ENCODE peak calls at places on chromosomes 16 and 17, in seven cellular contexts. One of them, this sample, is unnamed.

GRCh38 chr17:18261146-18261515 is 669 bp downstream of the MIEF2 start:
- DNase-seq in upper lobe of right lung: peak
- DNase-seq in tibial artery: peak
- DNase-seq in cardiac fibroblast: peak
- DNase-seq in lower lobe of right lung: peak
- DNase-seq in BE2C: no peak
- DNase-seq in AG04450: no peak
- DNase-seq in this sample: peak

GRCh38 chr17:50318551-50319310 is 27.2 kb upstream of the XYLT2 start:
- DNase-seq in lower lobe of right lung: no peak
- DNase-seq in BE2C: no peak
- DNase-seq in upper lobe of right lung: no peak
- DNase-seq in cardiac fibroblast: no peak
- DNase-seq in AG04450: no peak
- DNase-seq in tibial artery: peak
- DNase-seq in this sample: no peak

GRCh38 chr17:48025904-48026502 is 11.6 kb downstream of the COPZ2 start:
- DNase-seq in BE2C: no peak
- DNase-seq in AG04450: no peak
- DNase-seq in lower lobe of right lung: no peak
- DNase-seq in tibial artery: peak
- DNase-seq in upper lobe of right lung: no peak
- DNase-seq in cardiac fibroblast: no peak
- DNase-seq in this sample: no peak

GRCh38 chr17:34639706-34640425 is 60.5 kb downstream of the TMEM132E start:
- DNase-seq in cardiac fibroblast: no peak
- DNase-seq in AG04450: no peak
- DNase-seq in upper lobe of right lung: no peak
- DNase-seq in BE2C: no peak
- DNase-seq in tibial artery: no peak
- DNase-seq in lower lobe of right lung: peak
- DNase-seq in this sample: no peak

GRCh38 chr16:1961651-1962067 is 2.3 kb downstream of the NDUFB10 start:
- DNase-seq in BE2C: peak
- DNase-seq in lower lobe of right lung: no peak
- DNase-seq in cardiac fibroblast: no peak
- DNase-seq in AG04450: no peak
- DNase-seq in tibial artery: no peak
- DNase-seq in upper lobe of right lung: no peak
- DNase-seq in this sample: no peak

GRCh38 chr16:20774703-20775362 is 11.0 kb downstream of the ACSM3 start:
- DNase-seq in tibial artery: no peak
- DNase-seq in cardiac fibroblast: peak
- DNase-seq in upper lobe of right lung: peak
- DNase-seq in BE2C: peak
- DNase-seq in lower lobe of right lung: peak
- DNase-seq in AG04450: peak
- DNase-seq in this sample: peak

GRCh38 chr16:57873218-57873617 is 70.9 kb upstream of the KIFC3 start:
- DNase-seq in BE2C: no peak
- DNase-seq in lower lobe of right lung: no peak
- DNase-seq in cardiac fibroblast: no peak
- DNase-seq in AG04450: no peak
- DNase-seq in upper lobe of right lung: no peak
- DNase-seq in tibial artery: no peak
- DNase-seq in this sample: no peak

GRCh38 chr17:69250641-69251040 is 22.0 kb upstream of the ABCA10 start:
- DNase-seq in lower lobe of right lung: no peak
- DNase-seq in AG04450: no peak
- DNase-seq in BE2C: no peak
- DNase-seq in cardiac fibroblast: peak
- DNase-seq in tibial artery: no peak
- DNase-seq in upper lobe of right lung: no peak
- DNase-seq in this sample: peak

GRCh38 chr17:56715613-56716357 is 117.9 kb downstream of the C17orf67 start:
- DNase-seq in upper lobe of right lung: peak
- DNase-seq in lower lobe of right lung: peak
- DNase-seq in BE2C: peak
- DNase-seq in tibial artery: peak
- DNase-seq in cardiac fibroblast: peak
- DNase-seq in AG04450: peak
- DNase-seq in this sample: peak

GRCh38 chr16:83409347-83409746 is 398.4 kb upstream of the HSBP1 start:
- DNase-seq in BE2C: no peak
- DNase-seq in cardiac fibroblast: no peak
- DNase-seq in tibial artery: no peak
- DNase-seq in upper lobe of right lung: no peak
- DNase-seq in AG04450: no peak
- DNase-seq in lower lobe of right lung: no peak
- DNase-seq in this sample: no peak

GRCh38 chr17:2719861-2720260 is 8.3 kb upstream of the CLUH start:
- DNase-seq in cardiac fibroblast: no peak
- DNase-seq in tibial artery: no peak
- DNase-seq in upper lobe of right lung: no peak
- DNase-seq in lower lobe of right lung: no peak
- DNase-seq in AG04450: no peak
- DNase-seq in BE2C: no peak
- DNase-seq in this sample: no peak

GRCh38 chr17:7224110-7224509 is 4.4 kb downstream of the ACADVL start:
- DNase-seq in lower lobe of right lung: no peak
- DNase-seq in AG04450: no peak
- DNase-seq in upper lobe of right lung: no peak
- DNase-seq in cardiac fibroblast: no peak
- DNase-seq in tibial artery: no peak
- DNase-seq in BE2C: no peak
- DNase-seq in this sample: no peak

GRCh38 chr16:69131167-69131748 is 1.1 kb downstream of the CHTF8 start:
- DNase-seq in AG04450: no peak
- DNase-seq in tibial artery: no peak
- DNase-seq in upper lobe of right lung: peak
- DNase-seq in lower lobe of right lung: no peak
- DNase-seq in cardiac fibroblast: peak
- DNase-seq in BE2C: peak
- DNase-seq in this sample: no peak

GRCh38 chr17:50630524-50631194 is 4.0 kb upstream of the ABCC3 start:
- DNase-seq in BE2C: peak
- DNase-seq in upper lobe of right lung: peak
- DNase-seq in cardiac fibroblast: no peak
- DNase-seq in AG04450: no peak
- DNase-seq in tibial artery: no peak
- DNase-seq in lower lobe of right lung: peak
- DNase-seq in this sample: peak

GRCh38 chr16:13306153-13306552 is 404.8 kb downstream of the SHISA9 start:
- DNase-seq in tibial artery: no peak
- DNase-seq in AG04450: no peak
- DNase-seq in cardiac fibroblast: no peak
- DNase-seq in upper lobe of right lung: no peak
- DNase-seq in BE2C: no peak
- DNase-seq in lower lobe of right lung: no peak
- DNase-seq in this sample: no peak

GRCh38 chr17:56997313-56997712 is 19.4 kb downstream of the SCPEP1 start:
- DNase-seq in AG04450: no peak
- DNase-seq in BE2C: no peak
- DNase-seq in upper lobe of right lung: no peak
- DNase-seq in cardiac fibroblast: no peak
- DNase-seq in lower lobe of right lung: no peak
- DNase-seq in tibial artery: no peak
- DNase-seq in this sample: no peak

GRCh38 chr17:9202572-9202971 is 181.3 kb downstream of the NTN1 start:
- DNase-seq in cardiac fibroblast: no peak
- DNase-seq in upper lobe of right lung: no peak
- DNase-seq in tibial artery: no peak
- DNase-seq in BE2C: no peak
- DNase-seq in lower lobe of right lung: no peak
- DNase-seq in AG04450: no peak
- DNase-seq in this sample: no peak

GRCh38 chr16:72905581-72905980 is 142.3 kb downstream of the ZFHX3 start:
- DNase-seq in AG04450: no peak
- DNase-seq in lower lobe of right lung: no peak
- DNase-seq in BE2C: no peak
- DNase-seq in upper lobe of right lung: no peak
- DNase-seq in tibial artery: no peak
- DNase-seq in cardiac fibroblast: peak
- DNase-seq in this sample: peak

GRCh38 chr17:15232517-15232915 is 32.6 kb downstream of the PMP22 start:
- DNase-seq in cardiac fibroblast: peak
- DNase-seq in BE2C: no peak
- DNase-seq in AG04450: no peak
- DNase-seq in lower lobe of right lung: no peak
- DNase-seq in tibial artery: no peak
- DNase-seq in upper lobe of right lung: no peak
- DNase-seq in this sample: no peak

GRCh38 chr17:78263063-78263735 is 31.8 kb downstream of the TMEM235 start:
- DNase-seq in cardiac fibroblast: peak
- DNase-seq in upper lobe of right lung: peak
- DNase-seq in lower lobe of right lung: peak
- DNase-seq in BE2C: no peak
- DNase-seq in tibial artery: no peak
- DNase-seq in AG04450: no peak
- DNase-seq in this sample: no peak

GRCh38 chr17:7912927-7913524 is 3.1 kb downstream of the RNF227 start:
- DNase-seq in cardiac fibroblast: peak
- DNase-seq in tibial artery: no peak
- DNase-seq in BE2C: peak
- DNase-seq in upper lobe of right lung: no peak
- DNase-seq in AG04450: peak
- DNase-seq in lower lobe of right lung: no peak
- DNase-seq in this sample: peak

GRCh38 chr17:57849163-57849873 is 526 bp downstream of the MRPS23 start:
- DNase-seq in upper lobe of right lung: no peak
- DNase-seq in tibial artery: no peak
- DNase-seq in AG04450: no peak
- DNase-seq in cardiac fibroblast: no peak
- DNase-seq in lower lobe of right lung: no peak
- DNase-seq in BE2C: no peak
- DNase-seq in this sample: no peak

GRCh38 chr16:96935-97381 is 18.9 kb downstream of the MPG start:
- DNase-seq in upper lobe of right lung: peak
- DNase-seq in AG04450: no peak
- DNase-seq in lower lobe of right lung: peak
- DNase-seq in BE2C: peak
- DNase-seq in cardiac fibroblast: peak
- DNase-seq in tibial artery: peak
- DNase-seq in this sample: peak

DNA sequence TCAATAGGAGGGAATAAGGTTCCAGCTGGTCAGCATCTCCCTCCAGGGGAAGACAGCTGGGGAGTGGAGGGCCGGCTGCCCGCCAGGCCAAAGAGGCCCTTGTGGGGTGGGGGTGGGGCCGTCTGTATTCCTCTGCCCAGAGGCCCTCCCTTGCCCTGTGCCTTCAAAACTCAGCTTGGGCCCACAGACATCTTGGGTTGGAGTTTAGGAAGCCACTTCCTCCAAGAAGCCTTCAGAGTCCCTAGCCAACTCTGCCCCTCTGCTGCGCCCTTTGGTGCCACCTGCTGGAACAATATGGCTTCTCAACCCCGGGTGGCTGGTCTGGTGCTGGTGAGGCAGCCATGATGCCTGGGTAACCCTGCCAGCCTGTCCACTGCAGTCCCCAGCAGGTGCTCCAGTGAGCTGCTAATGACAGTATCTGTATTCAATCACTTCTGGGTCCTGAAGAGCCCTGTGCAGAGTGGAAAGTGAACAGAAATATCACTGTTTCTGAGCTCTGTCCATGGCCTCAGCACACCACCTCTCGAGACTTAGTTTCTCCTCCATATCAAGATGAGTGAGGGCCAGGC is 16.7 kb downstream of the HSD11B2 start:
- DNase-seq in BE2C: peak
- DNase-seq in cardiac fibroblast: peak
- DNase-seq in AG04450: peak
- DNase-seq in upper lobe of right lung: no peak
- DNase-seq in lower lobe of right lung: no peak
- DNase-seq in tibial artery: no peak
- DNase-seq in this sample: peak
- TF ChIP-seq CTCF in BE2C: peak
- TF ChIP-seq CTCF in cardiac fibroblast: peak
- TF ChIP-seq CTCF in AG04450: peak
- TF ChIP-seq CTCF in upper lobe of right lung: peak
- TF ChIP-seq CTCF in lower lobe of right lung: peak
- TF ChIP-seq CTCF in tibial artery: peak
- TF ChIP-seq CTCF in this sample: peak

GRCh38 chr16:3065069-3065741 is at the start of gene IL32:
- DNase-seq in lower lobe of right lung: no peak
- DNase-seq in tibial artery: no peak
- DNase-seq in AG04450: peak
- DNase-seq in cardiac fibroblast: peak
- DNase-seq in BE2C: no peak
- DNase-seq in upper lobe of right lung: no peak
- DNase-seq in this sample: peak
- H3K4me3 ChIP-seq in lower lobe of right lung: peak
- H3K4me3 ChIP-seq in tibial artery: peak
- H3K4me3 ChIP-seq in AG04450: peak
- H3K4me3 ChIP-seq in cardiac fibroblast: peak
- H3K4me3 ChIP-seq in BE2C: no peak
- H3K4me3 ChIP-seq in upper lobe of right lung: peak
- H3K4me3 ChIP-seq in this sample: peak

DNA sequence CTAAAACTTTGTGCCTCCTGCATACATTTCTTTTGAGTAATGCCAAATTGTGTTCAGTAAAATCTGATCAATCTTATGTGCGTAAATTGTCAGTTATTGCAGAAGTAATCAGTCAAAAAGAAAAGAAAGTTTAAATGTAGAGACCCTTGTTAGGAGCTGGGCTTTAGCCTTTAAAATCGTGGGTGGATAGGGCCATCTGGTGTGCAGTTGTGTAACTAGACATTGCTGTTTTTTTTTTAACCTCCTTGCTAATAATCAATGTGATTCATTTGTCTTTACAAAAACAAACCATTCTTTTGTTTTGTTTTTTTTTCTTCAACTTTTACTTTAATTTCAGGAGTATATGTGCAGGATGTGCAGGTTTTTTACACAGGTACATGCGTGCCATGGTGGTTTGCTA is 5.3 kb upstream of the WWOX start:
- DNase-seq in lower lobe of right lung: no peak
- DNase-seq in upper lobe of right lung: no peak
- DNase-seq in BE2C: no peak
- DNase-seq in cardiac fibroblast: no peak
- DNase-seq in AG04450: no peak
- DNase-seq in tibial artery: no peak
- DNase-seq in this sample: no peak
- TF ChIP-seq CTCF in lower lobe of right lung: no peak
- TF ChIP-seq CTCF in upper lobe of right lung: no peak
- TF ChIP-seq CTCF in BE2C: peak
- TF ChIP-seq CTCF in cardiac fibroblast: no peak
- TF ChIP-seq CTCF in AG04450: peak
- TF ChIP-seq CTCF in tibial artery: no peak
- TF ChIP-seq CTCF in this sample: no peak

DNA sequence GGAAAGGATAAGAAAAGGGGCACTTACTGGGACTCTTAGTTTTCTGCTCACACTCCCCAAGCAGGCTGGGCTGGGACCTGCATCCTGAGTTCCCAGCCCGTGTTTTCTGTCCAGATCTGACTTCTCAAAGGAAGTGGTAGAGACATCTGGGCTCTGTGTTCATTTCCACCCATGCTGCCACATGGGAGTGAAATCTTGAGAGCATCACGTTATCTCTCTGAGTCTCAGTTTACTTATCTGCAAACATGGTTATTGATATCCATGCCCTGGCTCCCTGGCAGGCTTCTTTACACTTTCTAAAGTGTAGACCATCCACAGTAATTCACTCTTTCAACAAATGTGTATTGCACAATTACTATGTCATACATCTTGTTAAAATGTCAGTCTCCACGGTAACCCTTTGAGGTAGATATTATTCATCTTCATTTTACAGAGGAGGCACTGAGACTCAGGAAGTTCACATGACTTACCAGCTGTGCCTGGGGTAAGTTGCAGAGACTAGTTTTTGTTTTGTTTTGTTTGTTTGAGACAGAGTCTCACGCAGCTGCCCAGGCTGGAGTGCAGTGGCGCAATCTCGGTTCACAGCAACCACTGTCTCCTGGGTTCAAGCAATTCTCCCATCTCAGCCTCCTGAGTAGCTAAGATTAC is 3.4 kb downstream of the ZNF688 start:
- DNase-seq in lower lobe of right lung: no peak
- DNase-seq in upper lobe of right lung: no peak
- DNase-seq in BE2C: no peak
- DNase-seq in cardiac fibroblast: peak
- DNase-seq in tibial artery: no peak
- DNase-seq in AG04450: peak
- DNase-seq in this sample: peak
- H3K4me3 ChIP-seq in lower lobe of right lung: no peak
- H3K4me3 ChIP-seq in upper lobe of right lung: no peak
- H3K4me3 ChIP-seq in BE2C: no peak
- H3K4me3 ChIP-seq in cardiac fibroblast: no peak
- H3K4me3 ChIP-seq in tibial artery: no peak
- H3K4me3 ChIP-seq in AG04450: no peak
- H3K4me3 ChIP-seq in this sample: no peak

This sample was measured in fibroblast of pulmonary artery.